ENCODE peak calls at places on chromosomes 13 and 19, in four cellular contexts. K is foreskin fibroblast, N is AG04450, P is cardiac fibroblast. G is an unnamed sample.

GRCh38 chr19:10230155-10230903 is 802 bp downstream of the S1PR2 start:
- DNase-seq in K (peak; percentile 73), N (no peak), P (peak; percentile 79), G (peak; percentile 61)

GRCh38 chr13:64305246-64305645 is 2889.6 kb upstream of the PCDH20 start:
- DNase-seq in K (peak; percentile 33), N (no peak), P (peak; percentile 48), G (peak; percentile 72)

GRCh38 chr13:110683921-110684320 is 22.0 kb downstream of the CARS2 start:
- DNase-seq in K (no peak), N (no peak), P (no peak), G (no peak)

GRCh38 chr19:42216653-42217521 is 590 bp downstream of the DEDD2 start:
- DNase-seq in K (peak; percentile 67), N (no peak), P (peak; percentile 40), G (peak; percentile 24)

GRCh38 chr13:71801165-71801564 is 65.8 kb downstream of the DACH1 start:
- DNase-seq in K (no peak), N (no peak), P (no peak), G (no peak)

GRCh38 chr13:73656863-73657262 is 477.3 kb downstream of the KLF12 start:
- DNase-seq in K (no peak), N (no peak), P (no peak), G (peak; percentile 7)

GRCh38 chr13:113526466-113527220 is 36.1 kb upstream of the DCUN1D2 start:
- DNase-seq in K (no peak), N (no peak), P (no peak), G (no peak)

GRCh38 chr13:114164681-114165429 is 14.2 kb upstream of the CFAP97D2 start:
- DNase-seq in K (no peak), N (no peak), P (no peak), G (no peak)

GRCh38 chr13:94706101-94706853 is 6.1 kb downstream of the SOX21 start:
- DNase-seq in K (no peak), N (no peak), P (no peak), G (no peak)

GRCh38 chr19:28864577-28865042 is 348.3 kb downstream of the UQCRFS1 start:
- DNase-seq in K (no peak), N (no peak), P (peak; percentile 69), G (peak; percentile 34)

GRCh38 chr19:5914946-5915781 is 1.1 kb downstream of the CAPS start:
- DNase-seq in K (no peak), N (no peak), P (no peak), G (no peak)

GRCh38 chr19:2587001-2587719 is 111.2 kb downstream of the GADD45B start:
- DNase-seq in K (no peak), N (no peak), P (no peak), G (no peak)

GRCh38 chr19:11414544-11414943 is 4.6 kb downstream of the RGL3 start:
- DNase-seq in K (peak; percentile 70), N (no peak), P (no peak), G (no peak)

GRCh38 chr13:63184693-63185092 is 1769.0 kb upstream of the PCDH20 start:
- DNase-seq in K (peak; percentile 84), N (peak; percentile 38), P (peak; percentile 39), G (peak; percentile 51)

GRCh38 chr19:5240011-5240410 is 100.6 kb downstream of the PTPRS start:
- DNase-seq in K (no peak), N (no peak), P (no peak), G (no peak)

GRCh38 chr19:34118879-34119748 is 53.2 kb upstream of the LSM14A start:
- DNase-seq in K (no peak), N (no peak), P (no peak), G (no peak)

GRCh38 chr19:35870798-35871197 is 2.4 kb downstream of the APLP1 start:
- DNase-seq in K (no peak), N (no peak), P (no peak), G (no peak)

GRCh38 chr19:2014731-2015610 is 543 bp downstream of the BTBD2 start:
- DNase-seq in K (peak; percentile 34), N (no peak), P (no peak), G (no peak)

GRCh38 chr19:14563989-14564650 is 7.7 kb downstream of the NDUFB7 start:
- DNase-seq in K (no peak), N (no peak), P (peak; percentile 21), G (no peak)

GRCh38 chr13:95641961-95642621 is 2.4 kb downstream of the DZIP1 start:
- DNase-seq in K (peak; percentile 75), N (no peak), P (peak; percentile 69), G (peak; percentile 50)

GRCh38 chr19:32809754-32810153 is 59.8 kb downstream of the SLC7A9 start:
- DNase-seq in K (no peak), N (no peak), P (no peak), G (no peak)

GRCh38 chr19:33684550-33685303 is 63.0 kb downstream of the CHST8 start:
- DNase-seq in K (no peak), N (no peak), P (no peak), G (no peak)

GRCh38 chr13:46896346-46897138 is at the start of gene HTR2A:
- DNase-seq in K (peak; percentile 68), N (no peak), P (peak; percentile 55), G (peak; percentile 40)
- H3K4me3 ChIP-seq in K (peak within 1 kb of the TSS; percentile 40), N (peak within 1 kb of the TSS; percentile 52), P (peak within 1 kb of the TSS; percentile 32), G (peak within 1 kb of the TSS; percentile 54)

DNA sequence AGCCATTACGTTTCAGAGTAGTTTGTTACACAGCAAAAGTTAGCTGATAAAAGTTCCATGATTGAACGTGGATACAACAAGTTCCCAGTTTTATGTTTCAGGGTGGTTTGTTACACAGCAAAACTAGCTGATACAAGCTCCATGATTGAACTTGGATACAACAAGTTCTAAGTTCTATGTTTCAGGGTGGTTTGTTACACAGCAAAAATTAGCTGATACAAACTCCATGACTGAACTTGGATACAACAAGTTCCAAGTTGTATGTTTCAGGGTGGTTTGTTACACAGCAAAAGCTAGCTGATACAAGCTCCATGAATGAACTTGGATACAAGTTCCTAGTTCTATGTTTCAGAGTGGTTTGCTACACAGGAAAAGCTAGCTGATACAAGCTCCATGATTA is 47.6 kb downstream of the INSR start:
- DNase-seq in K (no peak), N (no peak), P (no peak), G (no peak)
- TF ChIP-seq CTCF in K (no peak), N (no peak), P (no peak), G (no peak)

GRCh38 chr13:43433691-43434121 is 353.1 kb downstream of the ENOX1 start:
- DNase-seq in K (peak; percentile 40), N (no peak), P (no peak), G (no peak)
- H3K4me3 ChIP-seq in K (no peak overlapping the region), N (no peak overlapping the region), P (no peak overlapping the region), G (no peak overlapping the region)

DNA sequence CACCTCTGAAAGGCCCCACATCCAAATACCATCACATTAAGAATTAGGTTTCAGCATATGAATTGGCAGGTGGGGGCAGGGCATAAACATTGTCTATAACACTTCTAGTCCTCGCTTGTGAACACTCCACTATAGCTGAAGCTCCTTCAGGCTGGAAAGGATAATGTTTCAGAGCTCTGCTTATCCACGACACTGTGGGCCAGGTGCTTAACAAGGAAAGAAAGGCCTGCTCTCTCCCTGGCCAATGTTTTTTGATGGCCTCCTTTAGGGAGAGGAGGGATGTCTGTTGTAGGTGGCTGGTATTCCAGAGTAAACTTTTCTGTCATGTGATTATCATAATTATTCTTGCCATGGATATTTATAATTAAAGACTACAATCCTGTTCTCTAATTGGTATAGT is 86.4 kb downstream of the CCNA1 start:
- DNase-seq in K (no peak), N (no peak), P (no peak), G (no peak)
- TF ChIP-seq CTCF in K (no peak), N (no peak), P (no peak), G (no peak)

DNA sequence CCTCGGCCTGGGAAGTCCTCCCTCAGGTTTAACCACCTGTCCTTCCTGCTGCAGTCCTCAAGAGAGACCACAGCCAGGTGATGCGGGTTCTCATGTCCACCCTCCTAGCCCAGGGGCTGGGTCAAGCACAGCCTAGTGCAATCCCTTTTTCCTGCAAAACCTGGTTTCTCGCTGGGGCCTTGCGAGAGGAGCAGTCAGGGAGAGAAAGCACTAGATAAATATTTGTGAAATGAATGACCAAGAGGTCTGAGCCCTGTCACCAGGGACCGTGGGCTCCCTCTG is 2.3 kb downstream of the SLC8A2 start:
- DNase-seq in K (no peak), N (no peak), P (no peak), G (no peak)
- H3K4me3 ChIP-seq in K (no peak overlapping the region), N (no peak overlapping the region), P (no peak overlapping the region), G (no peak overlapping the region)

DNA sequence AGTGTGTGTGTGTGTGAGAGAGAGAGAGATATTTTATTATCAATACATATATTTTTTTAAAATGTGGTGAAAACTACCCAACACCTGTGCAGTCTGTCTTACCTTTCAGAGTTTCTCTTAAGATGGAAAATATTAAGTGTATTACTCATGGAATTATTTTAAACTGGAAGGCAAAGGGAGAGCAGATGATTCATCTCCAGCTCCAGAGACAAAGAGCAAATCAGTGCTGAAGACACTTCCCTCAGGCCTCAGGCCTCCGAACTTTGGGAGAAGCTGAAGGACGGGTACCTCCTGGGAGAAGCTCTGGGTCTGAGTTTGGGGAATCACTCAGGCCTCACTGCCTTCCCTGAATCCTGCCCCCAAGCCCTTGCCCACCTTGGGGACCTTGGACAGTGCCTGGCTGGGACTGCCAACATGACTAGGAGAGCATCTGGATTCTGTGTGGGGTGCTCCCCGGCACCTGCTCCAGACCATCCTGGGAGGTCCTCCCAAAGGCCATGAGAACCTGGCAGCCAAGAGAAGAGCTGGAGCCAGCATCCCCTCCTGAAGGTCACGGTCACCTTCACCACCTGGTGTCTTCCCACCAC is 170.4 kb upstream of the UBL3 start:
- DNase-seq in K (peak; percentile 51), N (no peak), P (no peak), G (no peak)
- TF ChIP-seq CTCF in K (no peak), N (no peak), P (no peak), G (no peak)

GRCh38 chr13:48320906-48321510 is 17.5 kb downstream of the RB1 start:
- DNase-seq in K (no peak), N (no peak), P (no peak), G (no peak)
- H3K4me3 ChIP-seq in K (no peak overlapping the region), N (no peak overlapping the region), P (no peak overlapping the region), G (peak overlapping the region; percentile 19)

G was measured in fibroblast of pulmonary artery.